ENCODE peak calls at places on chromosomes 4 and X, in four cellular contexts. V is WTC11, A is SK-N-SH, M is GM12878. U is an unnamed sample.

GRCh38 chrX:74421181-74422028 is at the start of gene SLC16A2:
- DNase-seq in V (peak; percentile 60), A (peak; percentile 86), M (no peak), U (no peak)

GRCh38 chrX:13109811-13110210 is 65.4 kb upstream of the FAM9C start:
- DNase-seq in V (no peak), A (no peak), M (no peak), U (no peak)

GRCh38 chrX:49176421-49177326 is 5.0 kb downstream of the PLP2 start:
- DNase-seq in V (no peak), A (no peak), M (no peak), U (peak; percentile 36)

GRCh38 chr4:83378426-83378825 is 43.8 kb upstream of the HPSE start:
- DNase-seq in V (no peak), A (no peak), M (no peak), U (peak; percentile 58)

GRCh38 chrX:21479695-21480280 is 105.6 kb downstream of the CNKSR2 start:
- DNase-seq in V (no peak), A (peak; percentile 33), M (no peak), U (no peak)

GRCh38 chr4:52659016-52659721 is at the start of gene USP46:
- DNase-seq in V (peak; percentile 68), A (peak; percentile 97), M (no peak), U (peak; percentile 79)

GRCh38 chrX:39645059-39645895 is 452.5 kb downstream of the BCOR start:
- DNase-seq in V (no peak), A (no peak), M (no peak), U (peak; percentile 28)

GRCh38 chr4:8848507-8849265 is 23.0 kb downstream of the HMX1 start:
- DNase-seq in V (no peak), A (peak; percentile 17), M (no peak), U (no peak)

GRCh38 chr4:89245459-89245858 is 62.1 kb downstream of the GPRIN3 start:
- DNase-seq in V (no peak), A (no peak), M (no peak), U (no peak)

GRCh38 chrX:4805559-4805958 is 1092.1 kb upstream of the PRKX start:
- DNase-seq in V (no peak), A (no peak), M (no peak), U (no peak)

GRCh38 chr4:130395871-130396270 is 1299.9 kb downstream of the C4orf33 start:
- DNase-seq in V (no peak), A (no peak), M (no peak), U (no peak)

GRCh38 chrX:154734101-154734781 is 16.6 kb downstream of the GAB3 start:
- DNase-seq in V (no peak), A (no peak), M (no peak), U (no peak)

GRCh38 chr4:95165926-95166524 is 382.7 kb downstream of the UNC5C start:
- DNase-seq in V (no peak), A (peak; percentile 59), M (peak; percentile 17), U (peak; percentile 41)

GRCh38 chr4:79295076-79295475 is 30.8 kb downstream of the NAA11 start:
- DNase-seq in V (no peak), A (no peak), M (no peak), U (no peak)

GRCh38 chrX:38260231-38260630 is 39.6 kb upstream of the SRPX start:
- DNase-seq in V (peak; percentile 31), A (peak; percentile 44), M (no peak), U (peak; percentile 5)
- TF ChIP-seq USF1 in V (no peak), A (no peak), M (no peak), U (no peak)

GRCh38 chrX:133249659-133250058 is 31.5 kb upstream of the TFDP3 start:
- DNase-seq in V (no peak), A (peak; percentile 20), M (no peak), U (no peak)
- TF ChIP-seq USF1 in V (no peak), A (no peak), M (no peak), U (no peak)

GRCh38 chr4:14218641-14219040 is 591.1 kb upstream of the BOD1L1 start:
- DNase-seq in V (no peak), A (no peak), M (no peak), U (no peak)
- TF ChIP-seq USF1 in V (no peak), A (no peak), M (no peak), U (no peak)

GRCh38 chr4:183658362-183659028 is 490 bp downstream of the RWDD4 start:
- DNase-seq in V (peak; percentile 18), A (peak; percentile 83), M (no peak), U (peak; percentile 34)
- TF ChIP-seq USF1 in V (no peak), A (no peak), M (peak; percentile 25), U (no peak)

GRCh38 chr4:55920571-55920970 is 28.2 kb upstream of the CEP135 start:
- DNase-seq in V (no peak), A (no peak), M (no peak), U (no peak)

GRCh38 chr4:55927776-55928437 is 20.8 kb upstream of the CEP135 start:
- DNase-seq in V (no peak), A (no peak), M (no peak), U (no peak)

GRCh38 chr4:55921093-55921492 is 27.7 kb upstream of the CEP135 start:
- DNase-seq in V (no peak), A (no peak), M (no peak), U (no peak)

GRCh38 chr4:55926610-55927009 is 22.1 kb upstream of the CEP135 start:
- DNase-seq in V (no peak), A (no peak), M (no peak), U (no peak)

GRCh38 chr4:55925235-55925634 is 23.5 kb upstream of the CEP135 start:
- DNase-seq in V (no peak), A (no peak), M (no peak), U (no peak)
- TF ChIP-seq USF1 in V (no peak), A (no peak), M (no peak), U (no peak)

DNA sequence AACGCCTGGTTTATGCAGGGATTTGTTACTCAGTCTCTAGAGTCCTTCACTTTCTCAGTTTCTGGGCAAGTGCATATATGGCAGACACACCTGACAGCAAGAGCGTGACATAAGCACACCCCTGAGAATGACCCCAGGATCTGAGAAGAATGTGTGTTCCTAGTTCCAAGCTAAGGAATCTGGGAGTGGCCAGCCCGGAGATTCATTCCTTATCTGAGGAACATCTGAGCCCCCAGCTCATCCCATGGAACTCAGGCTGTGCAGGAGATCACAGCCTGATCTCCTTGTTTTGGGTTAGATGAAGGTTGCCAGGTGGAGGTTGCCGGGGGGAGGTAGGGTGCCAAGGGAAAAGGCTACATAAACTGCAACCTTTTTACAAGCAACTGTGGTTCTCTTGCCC is 23.8 kb upstream of the KIAA0232 start:
- DNase-seq in V (no peak), A (no peak), M (no peak), U (no peak)
- TF ChIP-seq USF1 in V (no peak), A (no peak), M (no peak), U (no peak)

DNA sequence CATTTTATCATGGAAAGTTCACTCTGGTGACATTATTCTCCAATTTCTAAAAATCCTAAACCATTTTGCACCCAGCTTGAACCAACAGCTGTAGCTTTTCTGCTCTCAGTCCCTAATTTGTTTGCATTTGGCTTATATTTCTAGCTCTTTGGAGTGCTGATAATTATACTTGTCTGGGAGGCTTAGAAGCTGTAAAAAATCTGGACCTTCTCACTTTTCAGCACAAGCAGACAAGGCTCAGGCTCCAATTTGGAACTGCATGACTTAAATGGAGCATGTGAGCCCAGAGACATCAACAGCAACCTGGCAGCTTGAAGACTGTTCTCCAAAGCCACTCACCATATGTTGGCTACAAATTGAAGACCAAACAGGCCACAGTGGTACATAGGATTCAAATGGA is 170.9 kb upstream of the PCDH18 start:
- DNase-seq in V (no peak), A (no peak), M (no peak), U (no peak)
- TF ChIP-seq USF1 in V (no peak), A (no peak), M (no peak), U (no peak)

GRCh38 chrX:66675541-66675940 is 36.7 kb upstream of the EDA2R start:
- DNase-seq in V (no peak), A (no peak), M (no peak), U (no peak)

GRCh38 chrX:66676413-66676812 is 37.5 kb upstream of the EDA2R start:
- DNase-seq in V (no peak), A (no peak), M (no peak), U (no peak)

GRCh38 chrX:66674506-66674905 is 35.6 kb upstream of the EDA2R start:
- DNase-seq in V (no peak), A (no peak), M (no peak), U (no peak)

GRCh38 chrX:66677430-66677829 is 38.6 kb upstream of the EDA2R start:
- DNase-seq in V (no peak), A (no peak), M (no peak), U (no peak)

GRCh38 chrX:66676990-66677389 is 38.1 kb upstream of the EDA2R start:
- DNase-seq in V (no peak), A (no peak), M (no peak), U (no peak)
- TF ChIP-seq USF1 in V (no peak), A (no peak), M (no peak), U (no peak)

GRCh38 chr4:10085828-10086505 is 30.6 kb downstream of the WDR1 start:
- DNase-seq in V (no peak), A (peak; percentile 10), M (no peak), U (no peak)
- TF ChIP-seq USF1 in V (no peak), A (no peak), M (no peak), U (no peak)

DNA sequence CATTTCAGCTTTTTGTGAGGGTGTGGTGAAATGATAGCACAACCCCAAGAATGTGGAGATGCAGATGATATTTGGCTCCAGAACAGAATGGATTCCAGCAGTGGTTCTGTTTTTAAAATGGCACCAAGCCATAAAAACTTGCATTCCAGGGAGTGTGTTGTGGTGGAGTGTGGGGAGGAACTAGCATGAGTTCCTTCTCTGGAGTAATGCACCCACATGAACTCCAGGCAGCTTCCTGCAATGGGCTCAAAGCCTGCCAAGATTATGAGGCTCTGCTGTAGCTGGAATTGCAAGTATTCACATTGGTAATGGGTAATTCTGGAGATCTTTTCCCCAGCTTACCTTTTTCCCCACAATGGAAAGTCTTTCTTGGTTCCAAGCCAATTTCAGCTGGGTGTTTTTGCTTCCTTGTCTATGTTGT is 161.4 kb downstream of the RAB28 start:
- DNase-seq in V (no peak), A (no peak), M (no peak), U (no peak)
- TF ChIP-seq USF1 in V (no peak), A (no peak), M (no peak), U (no peak)

U was measured in K562.